ENCODE peak calls at places on chromosomes 4 and X, in six cellular contexts. L, N, R, J, W and B are unnamed samples.

GRCh38 chr4:153447175-153447887 is 18.8 kb upstream of the TMEM131L start:
- DNase-seq in L (no peak), N (no peak), R (no peak), J (no peak), W (no peak), B (no peak)

GRCh38 chr4:147378780-147379179 is 102.1 kb upstream of the EDNRA start:
- DNase-seq in L (no peak), N (no peak), R (no peak), J (no peak), W (no peak), B (no peak)

GRCh38 chrX:153726286-153727107 is 1.8 kb downstream of the ABCD1 start:
- DNase-seq in L (no peak), N (no peak), R (peak; percentile 82), J (peak; percentile 85), W (peak; percentile 19), B (no peak)

GRCh38 chr4:185286571-185286970 is 77.2 kb downstream of the SNX25 start:
- DNase-seq in L (no peak), N (no peak), R (no peak), J (no peak), W (no peak), B (no peak)

GRCh38 chrX:89033723-89034122 is 286.7 kb downstream of the CPXCR1 start:
- DNase-seq in L (no peak), N (no peak), R (no peak), J (no peak), W (no peak), B (no peak)

GRCh38 chr4:94757192-94758140 is at the start of gene BMPR1B:
- DNase-seq in L (no peak), N (no peak), R (no peak), J (peak; percentile 25), W (no peak), B (no peak)

GRCh38 chr4:14294611-14295010 is 667.1 kb upstream of the BOD1L1 start:
- DNase-seq in L (no peak), N (no peak), R (no peak), J (no peak), W (no peak), B (no peak)

GRCh38 chr4:4339504-4340085 is 47.3 kb upstream of the NSG1 start:
- DNase-seq in L (no peak), N (no peak), R (no peak), J (no peak), W (no peak), B (no peak)

GRCh38 chr4:181193162-181193930 is 1049.9 kb upstream of the TENM3 start:
- DNase-seq in L (no peak), N (no peak), R (no peak), J (no peak), W (no peak), B (no peak)

GRCh38 chr4:187302456-187302855 is 578.8 kb upstream of the FAT1 start:
- DNase-seq in L (no peak), N (no peak), R (no peak), J (no peak), W (no peak), B (no peak)

GRCh38 chr4:76943790-76944189 is 5.8 kb upstream of the SEPTIN11 start:
- DNase-seq in L (no peak), N (no peak), R (no peak), J (no peak), W (no peak), B (no peak)

GRCh38 chr4:112031712-112032328 is 113.4 kb upstream of the FAM241A start:
- DNase-seq in L (no peak), N (no peak), R (peak; percentile 21), J (peak; percentile 50), W (no peak), B (peak; percentile 14)

GRCh38 chr4:87030124-87030523 is 95.3 kb downstream of the AFF1 start:
- DNase-seq in L (no peak), N (no peak), R (no peak), J (no peak), W (no peak), B (no peak)

GRCh38 chrX:136115124-136115908 is 32.0 kb upstream of the FHL1 start:
- DNase-seq in L (no peak), N (no peak), R (no peak), J (no peak), W (no peak), B (no peak)

GRCh38 chrX:32483534-32484136 is 727.7 kb downstream of the DMD start:
- DNase-seq in L (no peak), N (no peak), R (no peak), J (no peak), W (no peak), B (no peak)

GRCh38 chrX:29634516-29634915 is 580.8 kb upstream of the MAGEB2 start:
- DNase-seq in L (no peak), N (no peak), R (no peak), J (no peak), W (no peak), B (no peak)

GRCh38 chr4:136637071-136637777 is 895.1 kb downstream of the PCDH18 start:
- DNase-seq in L (no peak), N (no peak), R (no peak), J (peak; percentile 27), W (no peak), B (peak; percentile 18)

GRCh38 chr4:41155194-41155830 is 59.0 kb downstream of the APBB2 start:
- DNase-seq in L (no peak), N (no peak), R (no peak), J (no peak), W (no peak), B (no peak)

GRCh38 chr4:46931981-46932380 is 22.9 kb upstream of the COX7B2 start:
- DNase-seq in L (no peak), N (no peak), R (no peak), J (no peak), W (no peak), B (no peak)

GRCh38 chr4:31023109-31023508 is 302.9 kb downstream of the PCDH7 start:
- DNase-seq in L (no peak), N (no peak), R (no peak), J (no peak), W (no peak), B (no peak)

GRCh38 chrX:41688835-41689234 is at the start of gene GPR34:
- DNase-seq in L (no peak), N (no peak), R (peak; percentile 4), J (no peak), W (no peak), B (no peak)

GRCh38 chrX:63350979-63351616 is at the start of gene SPIN4:
- DNase-seq in L (peak; percentile 23), N (peak; percentile 62), R (peak; percentile 81), J (peak; percentile 86), W (peak; percentile 50), B (peak; percentile 71)

GRCh38 chr4:75036046-75036445 is 103.1 kb downstream of the PARM1 start:
- DNase-seq in L (no peak), N (no peak), R (peak; percentile 15), J (no peak), W (no peak), B (no peak)

GRCh38 chr4:184854673-184855072 is 28.9 kb upstream of the ACSL1 start:
- DNase-seq in L (no peak), N (no peak), R (peak; percentile 43), J (peak; percentile 57), W (no peak), B (peak; percentile 63)

GRCh38 chrX:107449490-107450175 is at the start of gene FRMPD3:
- DNase-seq in L (no peak), N (no peak), R (peak; percentile 40), J (no peak), W (no peak), B (no peak)

GRCh38 chrX:74923942-74924448 is 1.3 kb downstream of the NEXMIF start:
- DNase-seq in L (no peak), N (no peak), R (no peak), J (peak; percentile 41), W (peak; percentile 1), B (no peak)

GRCh38 chr4:42786350-42787070 is 106.0 kb upstream of the GRXCR1 start:
- DNase-seq in L (no peak), N (no peak), R (no peak), J (no peak), W (no peak), B (no peak)

GRCh38 chr4:38060829-38061431 is 100.7 kb downstream of the PTTG2 start:
- DNase-seq in L (no peak), N (no peak), R (no peak), J (no peak), W (no peak), B (no peak)

GRCh38 chr4:56979674-56980073 is 978 bp downstream of the POLR2B start:
- DNase-seq in L (no peak), N (no peak), R (no peak), J (no peak), W (peak; percentile 21), B (no peak)

GRCh38 chr4:7666744-7667143 is 232.0 kb upstream of the PSAPL1 start:
- DNase-seq in L (no peak), N (no peak), R (no peak), J (no peak), W (no peak), B (no peak)